ENCODE peak calls at places on chromosome 22, in seven cellular contexts. F is activated T-cell treated with anti-CD3 and anti-CD28 coated beads, Interleukin-2, amount 50 U/mL, for 4 hours; N is naive thymus-derived CD8-positive, alpha-beta T cell; V is memory B cell; E is HT-29; T is activated B cell treated with CpG ODN at 0.5 μM for 24 hours; Z is M059J. G is an unnamed sample.

GRCh38 chr22:27597703-27598444 is 203.7 kb downstream of the MN1 start:
- DNase-seq in Z (peak), F (no peak), V (no peak), T (no peak), N (no peak), E (no peak), G (no peak)

GRCh38 chr22:38861927-38862326 is 10.1 kb downstream of the CBX6 start:
- DNase-seq in E (no peak), T (no peak), V (no peak), F (no peak), Z (no peak), N (peak), G (no peak)

GRCh38 chr22:40519284-40519947 is 117.1 kb downstream of the MRTFA start:
- DNase-seq in V (peak), T (no peak), N (no peak), Z (no peak), F (no peak), E (no peak), G (no peak)

GRCh38 chr22:37627545-37627944 is 11.9 kb upstream of the SH3BP1 start:
- DNase-seq in Z (no peak), T (no peak), F (peak), V (no peak), N (peak), E (no peak), G (no peak)

GRCh38 chr22:30875481-30876215 is 92.9 kb downstream of the MORC2 start:
- DNase-seq in F (no peak), T (no peak), Z (no peak), N (peak), E (no peak), V (no peak), G (no peak)

GRCh38 chr22:19820880-19821522 is 33.7 kb downstream of the GNB1L start:
- DNase-seq in Z (no peak), F (no peak), N (peak), E (no peak), T (peak), V (no peak), G (peak)

GRCh38 chr22:46066691-46067090 is 83.6 kb upstream of the PPARA start:
- DNase-seq in N (no peak), V (no peak), Z (peak), E (peak), T (no peak), F (no peak), G (peak)

GRCh38 chr22:27637604-27638003 is 164.0 kb downstream of the MN1 start:
- DNase-seq in V (no peak), F (no peak), N (no peak), T (no peak), Z (peak), E (no peak), G (no peak)

GRCh38 chr22:20952544-20953341 is 14.3 kb upstream of the AIFM3 start:
- DNase-seq in Z (no peak), V (no peak), T (no peak), E (peak), N (no peak), F (no peak), G (no peak)

GRCh38 chr22:23565288-23565941 is 14.7 kb downstream of the IGLL1 start:
- DNase-seq in F (no peak), E (no peak), Z (peak), N (peak), T (no peak), V (no peak), G (no peak)

GRCh38 chr22:37501176-37501609 is 15.0 kb upstream of the MFNG start:
- DNase-seq in T (no peak), E (no peak), F (no peak), N (peak), Z (no peak), V (no peak), G (peak)

GRCh38 chr22:50621948-50622722 is 5.8 kb downstream of the ARSA start:
- DNase-seq in T (no peak), V (peak), Z (no peak), E (peak), F (no peak), N (no peak), G (no peak)

GRCh38 chr22:37933711-37934376 is 19.6 kb downstream of the C22orf23 start:
- DNase-seq in V (peak), N (peak), T (peak), E (peak), Z (peak), F (peak), G (peak)

GRCh38 chr22:46070722-46071450 is 79.4 kb upstream of the PPARA start:
- DNase-seq in T (peak), E (peak), F (peak), N (peak), V (peak), Z (no peak), G (peak)

GRCh38 chr22:43343262-43343988 is at the start of gene SCUBE1:
- DNase-seq in N (peak), T (peak), Z (peak), E (no peak), V (no peak), F (peak), G (peak)

GRCh38 chr22:31160328-31160978 is 471 bp downstream of the RNF185 start:
- DNase-seq in V (no peak), N (no peak), F (no peak), E (no peak), T (no peak), Z (peak), G (no peak)

GRCh38 chr22:46180370-46181137 is 30.2 kb downstream of the PPARA start:
- DNase-seq in N (no peak), Z (no peak), E (no peak), T (no peak), V (no peak), F (no peak), G (no peak)

GRCh38 chr22:30397656-30398635 is 1.1 kb downstream of the SEC14L2 start:
- DNase-seq in E (no peak), F (no peak), V (no peak), Z (no peak), N (no peak), T (no peak), G (no peak)

G was measured in upper lobe of left lung.